ENCODE peak calls at places on chromosome 18, in four cellular contexts. One of them, this sample, is unnamed.

GRCh38 chr18:62710417-62710816 is 4.9 kb upstream of the PHLPP1 start:
- DNase-seq in epithelial cell of esophagus: no peak
- DNase-seq in AG09319: no peak
- DNase-seq in upper lobe of right lung: no peak
- DNase-seq in this sample: peak

GRCh38 chr18:22176622-22177495 is 7.5 kb downstream of the GATA6 start:
- DNase-seq in AG09319: no peak
- DNase-seq in upper lobe of right lung: peak
- DNase-seq in epithelial cell of esophagus: no peak
- DNase-seq in this sample: peak

GRCh38 chr18:53551868-53552426 is 672.5 kb downstream of the MBD2 start:
- DNase-seq in upper lobe of right lung: no peak
- DNase-seq in AG09319: no peak
- DNase-seq in epithelial cell of esophagus: no peak
- DNase-seq in this sample: no peak

GRCh38 chr18:57586243-57587049 is at the start of gene FECH:
- DNase-seq in AG09319: peak
- DNase-seq in upper lobe of right lung: peak
- DNase-seq in epithelial cell of esophagus: peak
- DNase-seq in this sample: peak

GRCh38 chr18:25231327-25231691 is 120.7 kb downstream of the ZNF521 start:
- DNase-seq in AG09319: no peak
- DNase-seq in epithelial cell of esophagus: no peak
- DNase-seq in upper lobe of right lung: no peak
- DNase-seq in this sample: no peak

GRCh38 chr18:7940976-7941375 is 373.9 kb downstream of the PTPRM start:
- DNase-seq in upper lobe of right lung: no peak
- DNase-seq in epithelial cell of esophagus: no peak
- DNase-seq in AG09319: no peak
- DNase-seq in this sample: no peak

GRCh38 chr18:13530879-13531387 is 195.4 kb downstream of the FAM210A start:
- DNase-seq in AG09319: peak
- DNase-seq in epithelial cell of esophagus: no peak
- DNase-seq in upper lobe of right lung: no peak
- DNase-seq in this sample: peak

GRCh38 chr18:54961016-54961423 is 1.8 kb upstream of the CCDC68 start:
- DNase-seq in epithelial cell of esophagus: no peak
- DNase-seq in AG09319: peak
- DNase-seq in upper lobe of right lung: no peak
- DNase-seq in this sample: no peak

GRCh38 chr18:12657849-12658829 is at the start of gene SPIRE1:
- DNase-seq in upper lobe of right lung: peak
- DNase-seq in AG09319: no peak
- DNase-seq in epithelial cell of esophagus: peak
- DNase-seq in this sample: peak

GRCh38 chr18:44392933-44393332 is 287.8 kb upstream of the SETBP1 start:
- DNase-seq in AG09319: no peak
- DNase-seq in upper lobe of right lung: no peak
- DNase-seq in epithelial cell of esophagus: peak
- DNase-seq in this sample: peak

GRCh38 chr18:45567123-45567522 is 48.2 kb upstream of the SLC14A2 start:
- DNase-seq in AG09319: no peak
- DNase-seq in upper lobe of right lung: no peak
- DNase-seq in epithelial cell of esophagus: no peak
- DNase-seq in this sample: no peak

GRCh38 chr18:67426477-67426876 is 90.0 kb downstream of the DSEL start:
- DNase-seq in epithelial cell of esophagus: no peak
- DNase-seq in upper lobe of right lung: no peak
- DNase-seq in AG09319: no peak
- DNase-seq in this sample: no peak

GRCh38 chr18:78928076-78928475 is 51.5 kb upstream of the SALL3 start:
- DNase-seq in epithelial cell of esophagus: no peak
- DNase-seq in AG09319: no peak
- DNase-seq in upper lobe of right lung: peak
- DNase-seq in this sample: no peak

GRCh38 chr18:39994521-39994920 is 1960.5 kb upstream of the PIK3C3 start:
- DNase-seq in epithelial cell of esophagus: peak
- DNase-seq in AG09319: no peak
- DNase-seq in upper lobe of right lung: no peak
- DNase-seq in this sample: peak

GRCh38 chr18:54647176-54647575 is 56.1 kb downstream of the DYNAP start:
- DNase-seq in epithelial cell of esophagus: peak
- DNase-seq in upper lobe of right lung: no peak
- DNase-seq in AG09319: no peak
- DNase-seq in this sample: peak

GRCh38 chr18:22422909-22423548 is 5.3 kb upstream of the CTAGE1 start:
- DNase-seq in epithelial cell of esophagus: no peak
- DNase-seq in upper lobe of right lung: peak
- DNase-seq in AG09319: no peak
- DNase-seq in this sample: no peak

GRCh38 chr18:3794537-3795348 is 344.8 kb downstream of the TGIF1 start:
- DNase-seq in upper lobe of right lung: no peak
- DNase-seq in AG09319: no peak
- DNase-seq in epithelial cell of esophagus: peak
- DNase-seq in this sample: peak

GRCh38 chr18:59054892-59055291 is 84.8 kb upstream of the SEC11C start:
- DNase-seq in upper lobe of right lung: no peak
- DNase-seq in AG09319: no peak
- DNase-seq in epithelial cell of esophagus: no peak
- DNase-seq in this sample: no peak

GRCh38 chr18:3481696-3482210 is 31.8 kb downstream of the TGIF1 start:
- DNase-seq in AG09319: no peak
- DNase-seq in epithelial cell of esophagus: peak
- DNase-seq in upper lobe of right lung: no peak
- DNase-seq in this sample: peak

This sample was measured in trophoblast cell.